ENCODE peak calls at places on chromosomes 16 and 17, in five cellular contexts. E, M, B, H and O are unnamed samples.

GRCh38 chr17:57357392-57357784 is 101.1 kb downstream of the MSI2 start:
- DNase-seq in H (no peak), M (no peak), B (no peak), E (no peak), O (no peak)

GRCh38 chr16:72008424-72009216 is at the start of gene DHODH:
- DNase-seq in M (peak), E (peak), H (peak), B (peak), O (peak)

GRCh38 chr17:58060596-58061191 is 22.5 kb upstream of the DYNLL2 start:
- DNase-seq in B (no peak), E (no peak), M (peak), H (no peak), O (no peak)

GRCh38 chr16:89331371-89332109 is 114.0 kb downstream of the ZNF778 start:
- DNase-seq in M (no peak), H (no peak), B (no peak), E (no peak), O (no peak)

GRCh38 chr16:83520596-83520995 is 287.2 kb upstream of the HSBP1 start:
- DNase-seq in B (no peak), M (no peak), H (no peak), E (no peak), O (no peak)

GRCh38 chr16:87338155-87338765 is 21.1 kb upstream of the C16orf95 start:
- DNase-seq in H (no peak), M (no peak), B (no peak), E (no peak), O (no peak)

GRCh38 chr16:66695935-66696668 is 441 bp downstream of the CMTM4 start:
- DNase-seq in B (no peak), M (no peak), E (peak), H (peak), O (no peak)

GRCh38 chr16:71288890-71289731 is at the start of gene CMTR2:
- DNase-seq in B (peak), M (peak), H (peak), E (peak), O (peak)

GRCh38 chr16:54286330-54287017 is at the start of gene IRX3:
- DNase-seq in E (peak), M (peak), B (no peak), H (no peak), O (peak)

GRCh38 chr16:30527635-30528178 is 1.3 kb upstream of the ZNF768 start:
- DNase-seq in H (no peak), B (peak), E (no peak), M (no peak), O (no peak)

GRCh38 chr17:62781356-62781755 is 26.8 kb downstream of the MARCHF10 start:
- DNase-seq in B (no peak), H (no peak), E (no peak), M (peak), O (no peak)

GRCh38 chr17:60817187-60817586 is 139.5 kb downstream of the BCAS3 start:
- DNase-seq in H (no peak), B (no peak), M (peak), E (no peak), O (no peak)

GRCh38 chr16:69860233-69861231 is 90.6 kb upstream of the CLEC18A start:
- DNase-seq in M (no peak), B (no peak), E (no peak), H (no peak), O (no peak)

GRCh38 chr17:234163-235047 is 53.0 kb upstream of the DOC2B start:
- DNase-seq in H (no peak), M (no peak), E (no peak), B (no peak), O (no peak)

GRCh38 chr16:68458101-68458500 is 9.8 kb upstream of the SMPD3 start:
- DNase-seq in H (no peak), E (no peak), M (no peak), B (no peak), O (no peak)

GRCh38 chr17:49447603-49448325 is 33.1 kb upstream of the PHB1 start:
- DNase-seq in H (no peak), M (no peak), B (no peak), E (no peak), O (no peak)
- TF ChIP-seq BHLHE40 in H (no peak), M (no peak), B (no peak), E (no peak), O (no peak)

GRCh38 chr17:39632153-39632941 is 4.6 kb upstream of the STARD3 start:
- DNase-seq in M (no peak), B (no peak), E (no peak), H (no peak), O (no peak)
- TF ChIP-seq BHLHE40 in M (no peak), B (no peak), E (no peak), H (no peak), O (no peak)

GRCh38 chr17:37830151-37830993 is 85.5 kb upstream of the HNF1B start:
- DNase-seq in H (no peak), B (peak), E (no peak), M (no peak), O (no peak)
- TF ChIP-seq BHLHE40 in H (no peak), B (no peak), E (no peak), M (no peak), O (no peak)

GRCh38 chr16:27066655-27067054 is at the start of gene C16orf82:
- DNase-seq in H (no peak), E (no peak), B (no peak), M (no peak), O (no peak)
- TF ChIP-seq BHLHE40 in H (no peak), E (no peak), B (no peak), M (no peak), O (no peak)

GRCh38 chr17:27322690-27323508 is 29.0 kb downstream of the WSB1 start:
- DNase-seq in M (no peak), H (no peak), E (no peak), B (no peak), O (no peak)

GRCh38 chr17:27322026-27322425 is 28.1 kb downstream of the WSB1 start:
- DNase-seq in B (no peak), E (no peak), H (no peak), M (no peak), O (no peak)

GRCh38 chr17:27321372-27321771 is 27.5 kb downstream of the WSB1 start:
- DNase-seq in B (no peak), H (no peak), M (no peak), E (no peak), O (no peak)

GRCh38 chr17:27324940-27325339 is 31.0 kb downstream of the WSB1 start:
- DNase-seq in B (no peak), H (no peak), E (no peak), M (no peak), O (no peak)

GRCh38 chr17:27323538-27324212 is 29.8 kb downstream of the WSB1 start:
- DNase-seq in E (no peak), M (peak), B (no peak), H (peak), O (no peak)
- TF ChIP-seq BHLHE40 in E (no peak), M (no peak), B (no peak), H (no peak), O (no peak)

GRCh38 chr17:77571141-77571540 is 387.4 kb upstream of the TNRC6C start:
- DNase-seq in H (no peak), M (no peak), B (no peak), E (no peak), O (no peak)
- TF ChIP-seq BHLHE40 in H (no peak), M (no peak), B (no peak), E (no peak), O (no peak)

DNA sequence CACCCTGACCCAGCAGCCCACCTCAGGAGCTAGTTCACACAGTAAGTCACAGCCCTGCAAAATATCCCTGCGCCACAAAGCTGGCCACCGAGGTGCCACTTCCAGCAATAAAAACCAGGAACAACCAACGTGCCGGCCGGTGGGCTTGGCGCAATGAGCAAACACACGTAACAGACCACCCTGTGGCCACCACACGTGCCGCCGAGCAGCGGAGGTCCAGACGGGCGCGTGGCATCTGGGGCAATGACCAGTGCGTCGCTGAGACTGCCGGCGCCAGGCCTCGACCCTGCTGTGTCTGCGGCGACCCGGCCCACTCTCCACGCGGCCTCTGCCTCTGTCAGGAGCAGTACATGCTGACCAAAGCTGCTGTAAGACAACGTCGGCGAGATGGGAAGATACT is 31.5 kb downstream of the LMF1 start:
- DNase-seq in E (no peak), B (no peak), M (no peak), H (no peak), O (no peak)
- TF ChIP-seq BHLHE40 in E (no peak), B (no peak), M (no peak), H (no peak), O (no peak)

GRCh38 chr16:6018848-6019489 is 921.4 kb upstream of the EEF2KMT start:
- DNase-seq in E (no peak), B (no peak), M (no peak), H (no peak), O (no peak)
- TF ChIP-seq BHLHE40 in E (no peak), B (no peak), M (no peak), H (no peak), O (no peak)

DNA sequence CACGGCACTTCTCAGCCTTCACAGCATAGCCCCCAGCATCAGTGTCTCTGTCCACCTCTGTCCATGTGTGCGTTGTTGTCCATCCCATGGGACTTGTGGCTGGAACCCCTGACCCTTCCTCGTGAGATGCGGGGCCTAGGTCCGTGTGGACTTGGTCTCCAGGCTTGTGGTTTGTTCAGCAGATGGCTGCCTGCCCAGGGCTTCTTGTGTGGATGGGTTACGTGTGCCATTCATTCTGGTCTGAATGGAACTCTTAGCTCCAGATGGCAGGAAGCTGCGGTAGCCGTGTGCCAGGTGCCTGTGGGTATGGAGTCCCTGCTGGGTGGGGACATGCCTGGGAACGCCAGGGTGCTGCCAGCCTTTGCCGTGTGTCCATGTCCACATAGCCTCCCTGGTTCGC is 31.7 kb upstream of the NUDT16L1 start:
- DNase-seq in E (no peak), B (no peak), H (no peak), M (no peak), O (no peak)
- TF ChIP-seq BHLHE40 in E (no peak), B (no peak), H (no peak), M (no peak), O (no peak)